ENCODE peak calls at places on chromosomes 2 and 18, in nine cellular contexts. G, N, L, P, B, O, Y, A and Q are unnamed samples.
A peak's percentile ranks its signal among the peaks of the same experiment; 100 is the strongest.

GRCh38 chr2:202815548-202816420 is 55.8 kb downstream of the ICA1L start:
- DNase-seq in B (no peak), O (no peak), L (peak; percentile 52), Y (no peak), N (peak; percentile 46), A (no peak), G (peak; percentile 13), P (no peak), Q (peak; percentile 19)

GRCh38 chr2:46804794-46805193 is 110.8 kb downstream of the MCFD2 start:
- DNase-seq in Y (no peak), B (no peak), O (no peak), P (no peak), G (no peak), N (no peak), A (no peak), L (no peak), Q (peak; percentile 48)

GRCh38 chr2:134461511-134461910 is 207.6 kb downstream of the MGAT5 start:
- DNase-seq in O (no peak), P (no peak), N (no peak), A (no peak), L (peak; percentile 24), G (no peak), B (no peak), Y (no peak), Q (no peak)

GRCh38 chr2:48092846-48093498 is 186.7 kb upstream of the FBXO11 start:
- DNase-seq in P (no peak), Y (no peak), L (no peak), N (no peak), B (no peak), G (no peak), A (no peak), O (no peak), Q (peak; percentile 44)

GRCh38 chr18:13566941-13567762 is 159.2 kb downstream of the FAM210A start:
- DNase-seq in Y (peak; percentile 57), N (peak; percentile 74), A (peak; percentile 39), B (no peak), L (no peak), P (no peak), O (no peak), G (peak; percentile 76), Q (no peak)

GRCh38 chr2:9103663-9104277 is 100.3 kb upstream of the MBOAT2 start:
- DNase-seq in B (no peak), P (peak; percentile 23), L (no peak), O (no peak), G (no peak), A (no peak), Y (no peak), N (no peak), Q (no peak)

GRCh38 chr2:241153616-241154015 is 3.3 kb downstream of the PPP1R7 start:
- DNase-seq in G (no peak), P (no peak), B (no peak), A (no peak), N (no peak), L (no peak), Y (no peak), O (no peak), Q (peak; percentile 77)

GRCh38 chr2:96847586-96847985 is 3.8 kb upstream of the ANKRD23 start:
- DNase-seq in N (no peak), P (no peak), L (no peak), B (no peak), Y (no peak), O (no peak), G (no peak), A (no peak), Q (no peak)

GRCh38 chr18:50373531-50373930 is 1.3 kb upstream of the SKA1 start:
- DNase-seq in O (no peak), P (no peak), N (no peak), L (no peak), Y (no peak), A (no peak), B (no peak), G (peak; percentile 9), Q (no peak)

GRCh38 chr2:69617744-69618143 is 25.8 kb downstream of the AAK1 start:
- DNase-seq in B (no peak), L (no peak), P (no peak), A (no peak), N (no peak), G (no peak), Y (no peak), O (no peak), Q (no peak)

GRCh38 chr2:42999391-42999811 is 207.0 kb upstream of the HAAO start:
- DNase-seq in Y (no peak), B (no peak), A (no peak), O (no peak), P (no peak), G (no peak), L (no peak), N (no peak), Q (no peak)

GRCh38 chr2:161337247-161337646 is 29.0 kb downstream of the PSMD14 start:
- DNase-seq in L (no peak), P (no peak), Y (no peak), B (no peak), G (no peak), O (no peak), A (no peak), N (no peak), Q (no peak)

GRCh38 chr2:239146741-239147181 is 254.1 kb downstream of the HDAC4 start:
- DNase-seq in O (no peak), P (no peak), Y (no peak), N (no peak), B (no peak), G (no peak), A (peak; percentile 6), L (no peak), Q (no peak)

GRCh38 chr2:119416299-119416923 is 15.2 kb upstream of the TMEM37 start:
- DNase-seq in N (no peak), O (no peak), B (no peak), L (no peak), A (no peak), G (no peak), Y (no peak), P (no peak), Q (no peak)

GRCh38 chr2:24015562-24016375 is 5.9 kb downstream of the MFSD2B start:
- DNase-seq in Y (no peak), G (no peak), N (peak; percentile 7), O (peak; percentile 47), P (peak; percentile 44), L (peak; percentile 81), A (no peak), B (no peak), Q (peak; percentile 82)

GRCh38 chr2:72150157-72150960 is 2.7 kb upstream of the CYP26B1 start:
- DNase-seq in L (peak; percentile 82), N (peak; percentile 77), B (no peak), P (peak; percentile 92), Y (peak; percentile 31), O (peak; percentile 29), G (peak; percentile 77), A (peak; percentile 57), Q (peak; percentile 69)

GRCh38 chr2:188158337-188159100 is 133.2 kb upstream of the GULP1 start:
- DNase-seq in P (no peak), L (peak; percentile 16), B (no peak), O (no peak), Y (no peak), A (no peak), G (no peak), N (no peak), Q (peak; percentile 62)

DNA sequence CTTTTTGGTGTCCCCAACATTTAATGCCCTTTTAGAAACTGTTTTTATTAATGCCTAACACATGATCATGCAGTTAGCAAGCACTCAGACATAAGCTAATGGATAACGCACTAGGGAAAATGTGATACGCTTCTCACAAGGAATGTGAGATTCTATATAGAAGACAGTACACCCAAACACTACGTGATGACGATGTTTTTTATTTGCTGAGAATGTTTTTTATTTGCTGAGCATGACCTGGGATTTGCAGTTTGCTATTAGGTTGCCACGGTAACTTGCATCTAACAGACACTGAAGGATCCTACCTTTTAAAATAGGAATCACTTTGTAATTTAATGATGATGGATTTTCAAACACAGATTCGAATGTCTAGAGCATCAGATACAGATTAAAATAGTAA is 4.9 kb downstream of the SMC6 start:
- DNase-seq in B (no peak), G (no peak), A (no peak), N (no peak), Y (no peak), L (peak; percentile 9), O (no peak), P (peak; percentile 51), Q (no peak)
- H3K4me3 ChIP-seq in B (no peak overlapping the region), G (no peak overlapping the region), A (no peak overlapping the region), N (no peak overlapping the region), Y (no peak overlapping the region), L (no peak overlapping the region), O (no peak overlapping the region), P (peak overlapping the region; percentile 13), Q (no peak overlapping the region)

DNA sequence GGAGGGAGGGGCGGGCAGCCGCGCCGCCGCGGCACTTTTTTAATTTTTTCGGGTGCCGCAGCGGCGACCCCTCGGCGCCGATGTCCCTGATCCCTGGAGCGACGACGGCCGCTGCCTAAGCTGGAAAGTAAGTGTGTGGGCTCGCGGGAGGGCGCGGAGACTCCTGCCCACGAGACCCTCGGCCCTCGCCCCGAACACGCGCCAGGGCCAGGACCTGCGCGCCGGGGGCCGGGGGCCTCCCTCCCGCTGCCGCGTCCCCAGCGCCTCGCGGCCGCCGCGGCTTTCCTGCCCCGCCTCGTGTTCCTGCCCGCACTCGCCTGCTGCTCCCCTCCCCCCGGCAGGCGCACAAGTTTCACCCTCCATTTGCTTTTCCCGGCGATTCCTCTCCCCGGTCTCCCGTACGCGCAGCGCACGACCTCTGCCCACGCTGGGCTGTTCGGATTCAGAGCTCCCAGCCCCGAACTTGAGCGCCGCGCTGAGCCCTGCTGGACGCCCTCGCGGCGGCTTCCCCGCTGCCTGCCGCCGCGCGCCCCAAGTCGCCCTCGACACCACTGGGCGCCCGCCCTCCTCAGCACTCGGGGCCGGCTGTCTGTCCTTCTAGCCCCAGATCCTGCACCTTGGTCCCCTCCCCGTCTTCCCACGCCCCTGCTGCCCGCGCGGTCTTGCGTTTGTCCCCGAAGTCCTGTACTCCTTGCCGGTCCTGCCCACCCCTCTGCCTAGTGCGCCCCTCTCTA is 507 bp downstream of the PKP4 start:
- DNase-seq in P (peak; percentile 63), B (no peak), G (peak; percentile 60), O (no peak), Y (no peak), A (peak; percentile 70), N (peak; percentile 32), L (peak; percentile 71), Q (peak; percentile 58)
- TF ChIP-seq CTCF in P (no peak), B (no peak), G (no peak), O (peak; percentile 14), Y (no peak), A (no peak), N (no peak), L (no peak), Q (no peak)

GRCh38 chr2:170818294-170819104 is 1.8 kb downstream of the GAD1 start:
- DNase-seq in N (no peak), G (no peak), L (no peak), P (peak; percentile 65), A (no peak), O (no peak), B (no peak), Y (no peak), Q (no peak)
- H3K4me3 ChIP-seq in N (peak overlapping the region; percentile 41), G (no peak overlapping the region), L (no peak overlapping the region), P (peak overlapping the region; percentile 63), A (peak overlapping the region; percentile 59), O (no peak overlapping the region), B (peak overlapping the region; percentile 73), Y (no peak overlapping the region), Q (no peak overlapping the region)

DNA sequence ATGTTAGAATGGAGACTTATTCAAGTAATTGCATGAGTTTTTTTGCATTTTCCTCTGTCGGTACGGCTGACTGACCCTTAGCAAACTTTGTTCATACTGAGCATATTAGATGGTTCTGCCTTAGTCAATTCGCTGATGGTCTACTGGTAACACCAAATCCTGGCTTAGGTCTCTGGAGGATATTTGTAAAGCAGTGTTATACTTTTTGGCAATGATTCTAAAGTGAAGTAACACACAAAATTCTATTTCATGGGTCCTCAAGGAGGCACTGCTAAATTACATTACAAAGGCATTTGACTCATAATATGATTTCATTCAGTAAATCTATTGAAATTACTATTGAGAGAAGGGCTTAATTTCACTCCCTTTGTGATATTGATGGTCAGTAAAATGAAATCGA is 246.8 kb upstream of the RASGRP3 start:
- DNase-seq in P (no peak), Y (no peak), N (no peak), G (no peak), A (no peak), L (no peak), O (no peak), B (no peak), Q (peak; percentile 78)
- TF ChIP-seq CTCF in P (no peak), Y (no peak), N (no peak), G (no peak), A (no peak), L (no peak), O (no peak), B (no peak), Q (no peak)